ENCODE peak calls at places on chromosomes 2 and 18, in ten cellular contexts. One of them, this sample, is unnamed.
A peak's percentile ranks its signal among the peaks of the same experiment; 100 is the strongest.

GRCh38 chr18:43277164-43277600 is at the start of gene SYT4:
- DNase-seq in ELR: no peak
- DNase-seq in 8988T: no peak
- DNase-seq in Peyer's patch: no peak
- DNase-seq in AG04449: no peak
- DNase-seq in Kasumi-1: no peak
- DNase-seq in breast epithelium: no peak
- DNase-seq in WTC11: peak; percentile 81
- DNase-seq in GM10248: no peak
- DNase-seq in lower leg skin: peak; percentile 84
- DNase-seq in this sample: peak; percentile 24

GRCh38 chr2:220847587-220847986 is 724.5 kb downstream of the EPHA4 start:
- DNase-seq in ELR: peak; percentile 79
- DNase-seq in 8988T: no peak
- DNase-seq in Peyer's patch: no peak
- DNase-seq in AG04449: peak; percentile 91
- DNase-seq in Kasumi-1: no peak
- DNase-seq in breast epithelium: no peak
- DNase-seq in WTC11: no peak
- DNase-seq in GM10248: no peak
- DNase-seq in lower leg skin: no peak
- DNase-seq in this sample: no peak

GRCh38 chr18:9135081-9135911 is 1.3 kb upstream of the ANKRD12 start:
- DNase-seq in ELR: no peak
- DNase-seq in 8988T: no peak
- DNase-seq in Peyer's patch: peak; percentile 44
- DNase-seq in AG04449: no peak
- DNase-seq in Kasumi-1: no peak
- DNase-seq in breast epithelium: no peak
- DNase-seq in WTC11: no peak
- DNase-seq in GM10248: no peak
- DNase-seq in lower leg skin: no peak
- DNase-seq in this sample: no peak

GRCh38 chr2:188077757-188078156 is 213.9 kb upstream of the GULP1 start:
- DNase-seq in ELR: no peak
- DNase-seq in 8988T: no peak
- DNase-seq in Peyer's patch: no peak
- DNase-seq in AG04449: no peak
- DNase-seq in Kasumi-1: no peak
- DNase-seq in breast epithelium: no peak
- DNase-seq in WTC11: no peak
- DNase-seq in GM10248: no peak
- DNase-seq in lower leg skin: no peak
- DNase-seq in this sample: no peak

GRCh38 chr2:62789518-62789917 is 84.0 kb downstream of the EHBP1 start:
- DNase-seq in ELR: no peak
- DNase-seq in 8988T: no peak
- DNase-seq in Peyer's patch: no peak
- DNase-seq in AG04449: no peak
- DNase-seq in Kasumi-1: no peak
- DNase-seq in breast epithelium: no peak
- DNase-seq in WTC11: no peak
- DNase-seq in GM10248: no peak
- DNase-seq in lower leg skin: no peak
- DNase-seq in this sample: no peak

GRCh38 chr18:34848156-34848555 is 138.1 kb downstream of the DTNA start:
- DNase-seq in ELR: no peak
- DNase-seq in 8988T: no peak
- DNase-seq in Peyer's patch: no peak
- DNase-seq in AG04449: no peak
- DNase-seq in Kasumi-1: no peak
- DNase-seq in breast epithelium: no peak
- DNase-seq in WTC11: no peak
- DNase-seq in GM10248: no peak
- DNase-seq in lower leg skin: no peak
- DNase-seq in this sample: no peak

GRCh38 chr2:1004398-1004797 is 53.7 kb downstream of the SNTG2 start:
- DNase-seq in ELR: no peak
- DNase-seq in 8988T: no peak
- DNase-seq in Peyer's patch: no peak
- DNase-seq in AG04449: no peak
- DNase-seq in Kasumi-1: no peak
- DNase-seq in breast epithelium: no peak
- DNase-seq in WTC11: no peak
- DNase-seq in GM10248: no peak
- DNase-seq in lower leg skin: no peak
- DNase-seq in this sample: no peak

GRCh38 chr2:163802289-163802688 is 66.5 kb upstream of the FIGN start:
- DNase-seq in ELR: no peak
- DNase-seq in 8988T: no peak
- DNase-seq in Peyer's patch: no peak
- DNase-seq in AG04449: no peak
- DNase-seq in Kasumi-1: no peak
- DNase-seq in breast epithelium: no peak
- DNase-seq in WTC11: no peak
- DNase-seq in GM10248: no peak
- DNase-seq in lower leg skin: no peak
- DNase-seq in this sample: no peak

GRCh38 chr2:191486584-191487320 is 191.2 kb upstream of the NABP1 start:
- DNase-seq in ELR: peak; percentile 99
- DNase-seq in 8988T: no peak
- DNase-seq in Peyer's patch: peak; percentile 69
- DNase-seq in AG04449: peak; percentile 97
- DNase-seq in Kasumi-1: no peak
- DNase-seq in breast epithelium: no peak
- DNase-seq in WTC11: no peak
- DNase-seq in GM10248: no peak
- DNase-seq in lower leg skin: no peak
- DNase-seq in this sample: no peak

GRCh38 chr2:233453111-233453915 is 99.0 kb downstream of the DGKD start:
- DNase-seq in ELR: no peak
- DNase-seq in 8988T: no peak
- DNase-seq in Peyer's patch: no peak
- DNase-seq in AG04449: no peak
- DNase-seq in Kasumi-1: no peak
- DNase-seq in breast epithelium: no peak
- DNase-seq in WTC11: no peak
- DNase-seq in GM10248: no peak
- DNase-seq in lower leg skin: no peak
- DNase-seq in this sample: no peak

GRCh38 chr2:218229239-218229638 is 12.2 kb downstream of the ARPC2 start:
- DNase-seq in ELR: peak; percentile 85
- DNase-seq in 8988T: no peak
- DNase-seq in Peyer's patch: no peak
- DNase-seq in AG04449: peak; percentile 74
- DNase-seq in Kasumi-1: peak; percentile 67
- DNase-seq in breast epithelium: no peak
- DNase-seq in WTC11: no peak
- DNase-seq in GM10248: peak; percentile 77
- DNase-seq in lower leg skin: no peak
- DNase-seq in this sample: no peak